ENCODE peak calls at places on chromosome 19, in six cellular contexts. Z, X, G, R, K and W are unnamed samples.
A peak's percentile ranks its signal among the peaks of the same experiment; 100 is the strongest.

GRCh38 chr19:37991841-37992248 is 84.8 kb downstream of the SIPA1L3 start:
- DNase-seq in Z (no peak), X (no peak), G (no peak), R (no peak), K (peak; percentile 56), W (no peak)

GRCh38 chr19:33797821-33798633 is 1.4 kb downstream of the KCTD15 start:
- DNase-seq in Z (peak; percentile 48), X (peak; percentile 64), G (peak; percentile 82), R (no peak), K (peak; percentile 89), W (peak; percentile 67)

GRCh38 chr19:50649433-50650391 is at the start of gene C19orf81:
- DNase-seq in Z (no peak), X (peak; percentile 72), G (no peak), R (no peak), K (peak; percentile 93), W (no peak)

GRCh38 chr19:16584825-16585801 is 12.9 kb upstream of the SLC35E1 start:
- DNase-seq in Z (no peak), X (no peak), G (no peak), R (no peak), K (no peak), W (no peak)

GRCh38 chr19:14979498-14980255 is at the start of gene SLC1A6:
- DNase-seq in Z (no peak), X (no peak), G (no peak), R (no peak), K (peak; percentile 90), W (no peak)

GRCh38 chr19:45933759-45934158 is 19.2 kb upstream of the NANOS2 start:
- DNase-seq in Z (no peak), X (no peak), G (no peak), R (no peak), K (no peak), W (no peak)

GRCh38 chr19:6414793-6415591 is 9.6 kb downstream of the KHSRP start:
- DNase-seq in Z (no peak), X (no peak), G (no peak), R (no peak), K (no peak), W (no peak)

GRCh38 chr19:1767464-1767933 is 14.2 kb downstream of the ONECUT3 start:
- DNase-seq in Z (no peak), X (no peak), G (no peak), R (no peak), K (peak; percentile 89), W (peak; percentile 17)

GRCh38 chr19:33215438-33216197 is 10.0 kb downstream of the SLC7A10 start:
- DNase-seq in Z (no peak), X (no peak), G (no peak), R (no peak), K (no peak), W (no peak)

GRCh38 chr19:4909172-4909896 is at the start of gene UHRF1:
- DNase-seq in Z (no peak), X (peak; percentile 52), G (no peak), R (no peak), K (peak; percentile 77), W (peak; percentile 53)

GRCh38 chr19:43759515-43759914 is 4.8 kb upstream of the SMG9 start:
- DNase-seq in Z (peak; percentile 49), X (peak; percentile 82), G (no peak), R (no peak), K (peak; percentile 62), W (no peak)

GRCh38 chr19:5225486-5226345 is 114.9 kb downstream of the PTPRS start:
- DNase-seq in Z (no peak), X (no peak), G (no peak), R (no peak), K (peak; percentile 83), W (no peak)

GRCh38 chr19:2327773-2328400 is 499 bp downstream of the LSM7 start:
- DNase-seq in Z (peak; percentile 49), X (no peak), G (no peak), R (peak; percentile 19), K (peak; percentile 90), W (no peak)

GRCh38 chr19:18672606-18673337 is 10.7 kb upstream of the CRTC1 start:
- DNase-seq in Z (peak; percentile 86), X (peak; percentile 39), G (no peak), R (no peak), K (no peak), W (no peak)

GRCh38 chr19:49042177-49042576 is 1.5 kb upstream of the CGB5 start:
- DNase-seq in Z (no peak), X (peak; percentile 35), G (no peak), R (no peak), K (peak; percentile 63), W (no peak)

GRCh38 chr19:35495107-35496064 is 5.1 kb upstream of the KRTDAP start:
- DNase-seq in Z (peak; percentile 51), X (peak; percentile 81), G (peak; percentile 61), R (peak; percentile 18), K (peak; percentile 89), W (peak; percentile 73)